ENCODE peak calls at places on chromosomes 4 and X, in five cellular contexts. Q is naive thymus-derived CD4-positive, alpha-beta T cell; P is hepatocyte; K is K562; M is lower lobe of right lung. E is an unnamed sample. For H3K27me3, the result is how much of the 10 kb centered on the place peaks cover.

GRCh38 chr4:31334086-31334910 is 614.1 kb downstream of the PCDH7 start:
- DNase-seq in M (no peak), P (no peak), Q (no peak), K (no peak), E (no peak)

GRCh38 chr4:187995322-187996207 is at the start of gene ZFP42:
- DNase-seq in P (peak), M (no peak), Q (no peak), K (no peak), E (no peak)

GRCh38 chr4:152640058-152640921 is 39.5 kb downstream of the TMEM154 start:
- DNase-seq in K (peak), Q (peak), M (no peak), P (peak), E (peak)

GRCh38 chr4:156913234-156913633 is 58.4 kb downstream of the PDGFC start:
- DNase-seq in M (no peak), P (no peak), K (no peak), Q (no peak), E (no peak)

GRCh38 chr4:47213971-47214370 is 182.6 kb downstream of the GABRB1 start:
- DNase-seq in K (no peak), P (peak), Q (no peak), M (no peak), E (no peak)

GRCh38 chr4:88985088-88985779 is 71.8 kb downstream of the FAM13A start:
- DNase-seq in K (no peak), M (no peak), Q (no peak), P (no peak), E (no peak)

GRCh38 chr4:44100456-44100855 is 348.2 kb downstream of the KCTD8 start:
- DNase-seq in Q (no peak), P (no peak), K (no peak), M (no peak), E (no peak)

GRCh38 chrX:12956704-12957541 is 18.0 kb upstream of the TMSB4X start:
- DNase-seq in Q (peak), P (peak), K (peak), M (no peak), E (peak)

GRCh38 chr4:124212835-124213640 is 499.5 kb downstream of the ANKRD50 start:
- DNase-seq in M (no peak), P (peak), K (no peak), Q (no peak), E (no peak)

GRCh38 chr4:150357829-150358228 is 224.1 kb upstream of the MAB21L2 start:
- DNase-seq in M (no peak), P (no peak), K (no peak), Q (no peak), E (no peak)

GRCh38 chr4:119268466-119268865 is 53.5 kb downstream of the FABP2 start:
- DNase-seq in M (no peak), Q (no peak), K (no peak), P (no peak), E (no peak)

GRCh38 chrX:49001521-49002090 is 458 bp downstream of the GRIPAP1 start:
- DNase-seq in K (peak), Q (no peak), M (peak), P (peak), E (peak)

GRCh38 chrX:9676738-9677097 is 88.9 kb downstream of the GPR143 start:
- DNase-seq in K (no peak), P (no peak), Q (no peak), M (no peak), E (no peak)

GRCh38 chr4:81519856-81520255 is 48.1 kb upstream of the RASGEF1B start:
- DNase-seq in Q (no peak), M (no peak), K (no peak), P (no peak), E (no peak)

GRCh38 chrX:150544222-150544787 is 24.1 kb upstream of the MTM1 start:
- DNase-seq in P (no peak), Q (no peak), K (no peak), M (no peak), E (no peak)

GRCh38 chr4:71251266-71251665 is 87.6 kb upstream of the SLC4A4 start:
- DNase-seq in P (no peak), M (no peak), K (no peak), Q (no peak), E (no peak)

GRCh38 chrX:57285001-57285400 is 1.5 kb upstream of the FAAH2 start:
- DNase-seq in M (no peak), K (no peak), P (no peak), Q (no peak), E (no peak)

GRCh38 chr4:183618681-183619080 is 40.3 kb downstream of the RWDD4 start:
- DNase-seq in P (peak), Q (no peak), K (no peak), M (no peak), E (no peak)

GRCh38 chr4:13543091-13543581 is 1.2 kb downstream of the NKX3-2 start:
- DNase-seq in K (no peak), P (no peak), Q (no peak), M (no peak), E (no peak)

GRCh38 chr4:100198061-100198460 is 7.8 kb upstream of the DDIT4L start:
- DNase-seq in M (no peak), K (no peak), Q (no peak), P (no peak), E (no peak)

GRCh38 chr4:186829740-186830449 is 106.2 kb upstream of the FAT1 start:
- DNase-seq in K (peak), M (no peak), Q (no peak), P (peak), E (no peak)

GRCh38 chrX:97854071-97854470 is 970.4 kb downstream of the RPA4 start:
- DNase-seq in M (no peak), K (no peak), P (no peak), Q (no peak), E (no peak)

GRCh38 chrX:73214366-73215094 is at the start of gene NAP1L2:
- DNase-seq in Q (peak), M (peak), P (peak), K (no peak), E (peak)

GRCh38 chrX:14916017-14916674 is 42.9 kb downstream of the MOSPD2 start:
- DNase-seq in Q (no peak), P (no peak), M (no peak), K (no peak), E (no peak)

GRCh38 chr4:19700951-19701350 is 550.8 kb upstream of the SLIT2 start:
- DNase-seq in K (no peak), Q (no peak), P (no peak), M (no peak), E (no peak)

GRCh38 chrX:149504226-149504914 is 736 bp downstream of the IDS start:
- DNase-seq in K (peak), M (peak), P (peak), Q (peak), E (peak)

GRCh38 chrX:151735219-151735618 is 673 bp downstream of the CNGA2 start:
- DNase-seq in M (no peak), P (no peak), Q (no peak), K (no peak), E (no peak)

GRCh38 chrX:148417934-148418333 is 82.5 kb upstream of the AFF2 start:
- DNase-seq in Q (no peak), K (no peak), M (no peak), P (no peak), E (no peak)

GRCh38 chr4:187656953-187657352 is 338.6 kb upstream of the ZFP42 start:
- DNase-seq in Q (no peak), P (no peak), K (no peak), M (no peak), E (no peak)

GRCh38 chrX:65601530-65602281 is 65.7 kb upstream of the MSN start:
- DNase-seq in M (peak), P (peak), Q (peak), K (no peak), E (peak)

GRCh38 chr4:113179996-113180395 is 130.5 kb downstream of the ANK2 start:
- DNase-seq in Q (no peak), M (no peak), K (no peak), P (no peak), E (no peak)

GRCh38 chr4:6441202-6441582 is 31.2 kb downstream of the PPP2R2C start:
- DNase-seq in K (no peak), M (no peak), P (no peak), Q (no peak), E (no peak)
- H3K27me3 ChIP-seq in K (under half), M (under half), P (under half), Q (under half), E (under half)

DNA sequence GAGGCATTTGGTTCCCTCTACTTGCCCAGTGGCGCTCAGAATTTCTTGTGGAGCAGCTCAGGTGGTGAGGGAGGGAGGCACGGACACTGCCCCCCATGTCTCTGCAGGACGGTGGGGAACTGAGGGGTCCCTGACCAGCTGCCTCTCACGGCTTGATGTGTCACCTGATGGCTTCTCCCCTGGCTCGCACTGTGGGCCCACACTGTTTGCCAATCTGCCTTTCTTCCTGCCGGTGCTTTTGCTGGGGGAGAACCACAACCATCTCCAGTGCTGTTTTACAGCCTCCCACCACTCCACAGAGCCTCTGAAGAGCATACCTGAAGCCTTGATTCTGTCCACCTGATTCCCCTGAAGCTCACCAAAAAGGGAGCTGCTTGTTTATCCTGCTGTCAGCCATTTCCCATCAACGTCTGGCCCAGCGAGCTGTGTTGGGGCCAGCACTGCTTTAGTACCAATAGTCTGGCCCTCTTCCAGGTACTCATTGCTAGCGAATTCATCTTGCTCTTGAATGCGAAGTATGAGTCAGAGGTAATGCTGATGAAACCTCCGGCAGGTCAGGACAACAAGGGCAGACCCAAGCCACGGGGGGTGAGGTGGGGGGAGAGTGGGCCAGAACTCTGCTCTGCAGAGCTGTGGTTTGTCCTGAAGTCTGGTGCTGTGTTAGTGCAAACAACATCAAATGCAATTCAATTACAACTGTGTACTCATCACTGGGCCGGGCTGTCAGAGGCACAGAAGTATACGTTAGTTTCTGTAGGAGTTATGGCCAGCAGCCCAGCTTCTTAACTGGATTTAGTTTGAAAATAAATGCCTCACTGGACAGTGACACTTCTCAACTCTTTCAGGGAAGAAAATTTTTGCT is 208.3 kb upstream of the JADE1 start:
- DNase-seq in K (peak), M (peak), P (peak), Q (no peak), E (no peak)
- H3K27ac ChIP-seq in K (peak), M (peak), P (peak), Q (no peak), E (no peak)

GRCh38 chr4:185590982-185591381 is 55.7 kb upstream of the PDLIM3 start:
- DNase-seq in K (no peak), Q (no peak), M (no peak), P (no peak), E (no peak)

GRCh38 chr4:185589067-185589844 is 53.9 kb upstream of the PDLIM3 start:
- DNase-seq in M (no peak), P (no peak), K (no peak), Q (no peak), E (no peak)

GRCh38 chr4:185592438-185592837 is 57.1 kb upstream of the PDLIM3 start:
- DNase-seq in Q (no peak), M (no peak), K (no peak), P (no peak), E (no peak)

GRCh38 chr4:185592845-185593488 is 57.7 kb upstream of the PDLIM3 start:
- DNase-seq in K (no peak), P (no peak), M (no peak), Q (no peak), E (no peak)

GRCh38 chr4:185591679-185592141 is 56.4 kb upstream of the PDLIM3 start:
- DNase-seq in Q (no peak), K (no peak), P (no peak), M (no peak), E (no peak)
- H3K27me3 ChIP-seq in Q (under half), K (under half), P (under half), M (under half), E (under half)

DNA sequence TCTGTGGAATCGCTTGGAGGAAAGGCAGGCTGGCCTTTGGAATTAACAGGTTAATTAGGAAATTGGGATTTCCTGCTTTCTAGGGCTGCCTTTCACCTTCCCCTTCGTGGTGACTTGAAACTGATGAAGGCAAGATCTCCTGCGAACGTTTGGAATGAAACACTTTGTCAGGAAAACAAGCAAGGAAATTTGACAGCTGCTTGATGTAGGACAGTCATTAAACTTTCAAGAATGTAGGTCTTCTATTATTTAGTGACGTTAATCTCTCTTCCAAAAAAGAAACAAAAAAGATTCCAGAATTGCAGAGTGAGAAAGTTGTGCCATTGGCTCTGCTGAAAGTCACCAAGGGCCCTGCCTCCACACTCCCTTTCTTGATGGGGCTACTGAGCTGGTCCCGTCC is 155.6 kb upstream of the SCML1 start:
- DNase-seq in Q (no peak), P (no peak), K (no peak), M (no peak), E (no peak)
- H3K27ac ChIP-seq in Q (no peak), P (no peak), K (no peak), M (no peak), E (no peak)

DNA sequence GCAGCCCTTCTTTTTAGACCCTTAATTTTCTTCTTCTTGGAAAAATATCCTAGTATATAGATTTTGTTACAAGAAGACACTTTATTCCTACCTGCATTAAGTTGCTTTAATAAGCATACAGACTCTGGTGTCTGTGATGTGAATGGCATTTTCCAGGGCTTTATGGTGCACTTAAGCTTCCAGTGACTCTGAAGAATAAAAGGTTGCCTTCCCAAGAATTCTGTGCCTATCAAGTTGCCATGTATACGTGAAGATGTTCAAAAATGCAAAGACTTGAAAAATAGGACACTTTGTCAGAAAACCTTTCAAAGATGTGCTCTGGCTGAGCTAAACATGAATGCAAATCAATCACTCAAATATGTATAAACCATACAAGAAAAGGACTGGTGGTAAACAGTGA is 110.9 kb downstream of the RS1 start:
- DNase-seq in Q (no peak), M (no peak), P (no peak), K (no peak), E (no peak)
- H3K27me3 ChIP-seq in Q (under half), M (under half), P (under half), K (under half), E (under half)

GRCh38 chr4:3532714-3533336 is 603 bp upstream of the LRPAP1 start:
- DNase-seq in M (no peak), P (peak), Q (no peak), K (no peak), E (no peak)
- H3K27ac ChIP-seq in M (peak), P (no peak), Q (peak), K (no peak), E (peak)

GRCh38 chrX:17374619-17375360 is at the start of gene NHS:
- DNase-seq in Q (no peak), M (peak), P (peak), K (peak), E (no peak)

GRCh38 chrX:17376381-17377046 is 1.5 kb downstream of the NHS start:
- DNase-seq in Q (no peak), M (no peak), P (peak), K (no peak), E (no peak)

GRCh38 chrX:17375631-17376380 is 806 bp downstream of the NHS start:
- DNase-seq in P (peak), K (no peak), M (no peak), Q (no peak), E (no peak)

GRCh38 chrX:17377047-17377692 is 2.2 kb downstream of the NHS start:
- DNase-seq in K (no peak), Q (no peak), M (no peak), P (peak), E (no peak)

GRCh38 chrX:17375361-17375630 is 296 bp downstream of the NHS start:
- DNase-seq in M (no peak), P (no peak), K (no peak), Q (no peak), E (no peak)
- H3K27me3 ChIP-seq in M (under half), P (under half), K (under half), Q (under half), E (under half)

DNA sequence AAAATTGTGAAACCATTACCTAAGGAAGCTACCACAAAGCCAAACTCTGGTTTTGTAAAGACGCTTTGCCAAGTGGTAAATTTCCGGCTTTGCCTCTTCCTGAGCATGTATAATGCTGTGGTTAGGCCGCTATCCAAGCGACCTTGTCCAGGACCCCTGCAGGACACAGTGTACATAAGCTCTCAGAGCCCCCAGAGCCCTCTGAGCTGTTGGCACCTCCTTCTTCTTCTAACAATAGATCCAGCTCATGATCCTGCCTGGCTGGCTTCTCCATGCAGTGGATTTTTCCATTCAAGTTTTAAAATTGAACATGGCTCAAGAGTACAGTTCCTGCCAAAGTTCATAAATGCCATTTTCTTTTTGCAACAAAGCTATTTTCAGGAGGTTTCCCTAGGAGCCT is 326.7 kb downstream of the MAPK10 start:
- DNase-seq in Q (no peak), K (no peak), M (peak), P (peak), E (no peak)
- H3K27ac ChIP-seq in Q (no peak), K (no peak), M (peak), P (peak), E (no peak)

DNA sequence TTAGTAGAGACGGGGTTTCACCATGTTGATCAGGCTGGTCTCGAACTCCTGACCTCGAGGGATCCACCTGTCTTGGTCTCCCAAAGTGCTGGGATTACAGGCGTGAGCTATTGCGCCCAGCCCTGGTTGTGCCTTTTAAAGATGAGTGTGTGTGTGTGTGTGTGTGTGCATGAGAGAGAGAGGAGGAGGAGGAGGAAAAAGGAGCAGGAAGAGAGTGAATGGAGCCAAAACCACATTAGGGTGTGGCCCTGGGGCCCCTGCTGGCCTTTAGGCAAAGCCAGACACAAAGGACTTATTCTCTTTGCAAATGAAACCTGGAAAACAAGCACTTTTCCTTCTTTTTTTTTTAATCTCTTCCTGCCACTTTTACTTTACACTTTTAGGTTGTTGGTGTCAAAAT is 48.2 kb upstream of the KLF3 start:
- DNase-seq in P (no peak), M (no peak), K (no peak), Q (no peak), E (no peak)
- H3K27me3 ChIP-seq in P (under half), M (under half), K (under half), Q (under half), E (under half)

E was measured in CD4-positive, CD25-positive, alpha-beta regulatory T cell.